ENCODE peak calls at places on chromosomes 13 and 19, in four cellular contexts. One of them, this sample, is unnamed.

GRCh38 chr19:49767380-49767779 is 579 bp downstream of the AP2A1 start:
- DNase-seq in nucleus accumbens: no peak
- DNase-seq in RPMI8226: no peak
- DNase-seq in heart left ventricle: no peak
- DNase-seq in this sample: no peak

GRCh38 chr19:45717131-45717982 is 13.3 kb downstream of the FBXO46 start:
- DNase-seq in heart left ventricle: peak; percentile 99
- DNase-seq in RPMI8226: peak; percentile 98
- DNase-seq in nucleus accumbens: peak; percentile 99
- DNase-seq in this sample: peak; percentile 99

GRCh38 chr13:76223565-76223964 is 587.4 kb downstream of the LMO7 start:
- DNase-seq in RPMI8226: no peak
- DNase-seq in heart left ventricle: no peak
- DNase-seq in nucleus accumbens: no peak
- DNase-seq in this sample: no peak

GRCh38 chr13:29532136-29532535 is 63.4 kb downstream of the SLC7A1 start:
- DNase-seq in heart left ventricle: no peak
- DNase-seq in nucleus accumbens: no peak
- DNase-seq in RPMI8226: no peak
- DNase-seq in this sample: no peak

GRCh38 chr19:52190679-52191293 is 934 bp downstream of the PPP2R1A start:
- DNase-seq in RPMI8226: peak; percentile 36
- DNase-seq in nucleus accumbens: peak; percentile 58
- DNase-seq in heart left ventricle: peak; percentile 67
- DNase-seq in this sample: peak; percentile 46

GRCh38 chr13:94369862-94370491 is 109.5 kb downstream of the DCT start:
- DNase-seq in nucleus accumbens: no peak
- DNase-seq in heart left ventricle: no peak
- DNase-seq in RPMI8226: no peak
- DNase-seq in this sample: no peak

GRCh38 chr19:16957151-16957662 is 68.4 kb downstream of the F2RL3 start:
- DNase-seq in RPMI8226: no peak
- DNase-seq in heart left ventricle: no peak
- DNase-seq in nucleus accumbens: no peak
- DNase-seq in this sample: peak; percentile 48

GRCh38 chr19:29714953-29715694 is at the start of gene C19orf12:
- DNase-seq in nucleus accumbens: peak; percentile 65
- DNase-seq in RPMI8226: peak; percentile 59
- DNase-seq in heart left ventricle: peak; percentile 82
- DNase-seq in this sample: peak; percentile 49

GRCh38 chr19:35399948-35400772 is 29.3 kb downstream of the GPR42 start:
- DNase-seq in RPMI8226: no peak
- DNase-seq in heart left ventricle: no peak
- DNase-seq in nucleus accumbens: no peak
- DNase-seq in this sample: no peak

GRCh38 chr13:23668557-23668956 is 98.3 kb downstream of the TNFRSF19 start:
- DNase-seq in nucleus accumbens: no peak
- DNase-seq in heart left ventricle: no peak
- DNase-seq in RPMI8226: no peak
- DNase-seq in this sample: no peak

GRCh38 chr13:30319703-30320102 is 12.4 kb upstream of the KATNAL1 start:
- DNase-seq in heart left ventricle: no peak
- DNase-seq in nucleus accumbens: no peak
- DNase-seq in RPMI8226: no peak
- DNase-seq in this sample: no peak

GRCh38 chr13:75687145-75687763 is 51.1 kb downstream of the LMO7 start:
- DNase-seq in heart left ventricle: no peak
- DNase-seq in RPMI8226: no peak
- DNase-seq in nucleus accumbens: no peak
- DNase-seq in this sample: no peak

GRCh38 chr19:11091343-11092153 is 2.3 kb downstream of the LDLR start:
- DNase-seq in nucleus accumbens: peak; percentile 23
- DNase-seq in heart left ventricle: no peak
- DNase-seq in RPMI8226: no peak
- DNase-seq in this sample: peak; percentile 61

This sample was measured in lung.